ENCODE peak calls at places on chromosomes 6 and 20, in ten cellular contexts. O is A549, C is heart right ventricle, A is upper lobe of right lung, F is cardiac muscle cell, Z is suprapubic skin, N is A673, Q is PC-3, B is left lung, E is tibial artery. H is an unnamed sample. For H3K4me1, the result is how much of the 10 kb centered on the place peaks cover.

GRCh38 chr6:16731503-16732018 is 29.7 kb downstream of the ATXN1 start:
- DNase-seq in B (no peak), F (no peak), N (no peak), Z (no peak), E (no peak), Q (peak), C (no peak), A (no peak), O (no peak), H (no peak)

GRCh38 chr6:1950631-1951030 is 294.8 kb downstream of the GMDS start:
- DNase-seq in O (no peak), F (no peak), N (no peak), Z (no peak), Q (no peak), B (no peak), E (no peak), A (no peak), C (no peak), H (no peak)

GRCh38 chr20:25054133-25054820 is 3.7 kb downstream of the ACSS1 start:
- DNase-seq in Z (no peak), C (no peak), Q (no peak), F (no peak), A (peak), O (no peak), E (no peak), N (no peak), B (peak), H (no peak)

GRCh38 chr6:69861986-69862385 is 4.4 kb upstream of the COL19A1 start:
- DNase-seq in O (no peak), C (no peak), Z (no peak), B (no peak), E (no peak), N (peak), A (no peak), F (no peak), Q (no peak), H (no peak)

GRCh38 chr20:50191065-50191565 is 485 bp downstream of the CEBPB start:
- DNase-seq in B (peak), Z (peak), Q (peak), F (no peak), A (peak), C (peak), E (peak), N (peak), O (no peak), H (no peak)

GRCh38 chr6:169411722-169412121 is 158.1 kb upstream of the THBS2 start:
- DNase-seq in Z (no peak), Q (no peak), F (no peak), B (no peak), A (no peak), N (peak), C (no peak), E (no peak), O (no peak), H (no peak)

GRCh38 chr20:976033-976432 is 26.1 kb downstream of the RSPO4 start:
- DNase-seq in B (no peak), A (no peak), Q (no peak), C (no peak), Z (no peak), E (no peak), F (no peak), O (no peak), N (no peak), H (no peak)

GRCh38 chr20:63498950-63499332 is at the start of gene EEF1A2:
- DNase-seq in B (no peak), Q (peak), E (no peak), F (no peak), N (peak), C (peak), A (peak), Z (no peak), O (peak), H (peak)

GRCh38 chr20:54473340-54473739 is 2.1 kb upstream of the DOK5 start:
- DNase-seq in Z (no peak), N (no peak), B (no peak), F (no peak), C (no peak), Q (no peak), A (no peak), E (no peak), O (no peak), H (no peak)

GRCh38 chr6:141587482-141588266 is 545.1 kb upstream of the GJE1 start:
- DNase-seq in F (peak), C (no peak), A (no peak), N (no peak), B (no peak), Z (no peak), Q (no peak), E (no peak), O (no peak), H (no peak)

GRCh38 chr6:33841070-33841469 is 37.3 kb upstream of the MLN start:
- DNase-seq in Z (no peak), N (no peak), A (no peak), O (no peak), Q (no peak), C (no peak), F (no peak), E (no peak), B (no peak), H (no peak)

GRCh38 chr6:149052350-149053106 is 265.0 kb upstream of the TAB2 start:
- DNase-seq in C (no peak), O (no peak), Z (no peak), Q (no peak), E (no peak), A (no peak), B (no peak), N (no peak), F (no peak), H (no peak)

GRCh38 chr6:31575335-31575901 is at the start of gene TNF:
- DNase-seq in F (no peak), N (peak), Z (no peak), A (peak), O (no peak), E (peak), C (no peak), Q (no peak), B (peak), H (no peak)

GRCh38 chr6:145929037-145929633 is 35.0 kb downstream of the SHPRH start:
- DNase-seq in A (no peak), B (no peak), Z (no peak), Q (peak), E (no peak), O (peak), N (peak), F (peak), C (no peak), H (peak)

DNA sequence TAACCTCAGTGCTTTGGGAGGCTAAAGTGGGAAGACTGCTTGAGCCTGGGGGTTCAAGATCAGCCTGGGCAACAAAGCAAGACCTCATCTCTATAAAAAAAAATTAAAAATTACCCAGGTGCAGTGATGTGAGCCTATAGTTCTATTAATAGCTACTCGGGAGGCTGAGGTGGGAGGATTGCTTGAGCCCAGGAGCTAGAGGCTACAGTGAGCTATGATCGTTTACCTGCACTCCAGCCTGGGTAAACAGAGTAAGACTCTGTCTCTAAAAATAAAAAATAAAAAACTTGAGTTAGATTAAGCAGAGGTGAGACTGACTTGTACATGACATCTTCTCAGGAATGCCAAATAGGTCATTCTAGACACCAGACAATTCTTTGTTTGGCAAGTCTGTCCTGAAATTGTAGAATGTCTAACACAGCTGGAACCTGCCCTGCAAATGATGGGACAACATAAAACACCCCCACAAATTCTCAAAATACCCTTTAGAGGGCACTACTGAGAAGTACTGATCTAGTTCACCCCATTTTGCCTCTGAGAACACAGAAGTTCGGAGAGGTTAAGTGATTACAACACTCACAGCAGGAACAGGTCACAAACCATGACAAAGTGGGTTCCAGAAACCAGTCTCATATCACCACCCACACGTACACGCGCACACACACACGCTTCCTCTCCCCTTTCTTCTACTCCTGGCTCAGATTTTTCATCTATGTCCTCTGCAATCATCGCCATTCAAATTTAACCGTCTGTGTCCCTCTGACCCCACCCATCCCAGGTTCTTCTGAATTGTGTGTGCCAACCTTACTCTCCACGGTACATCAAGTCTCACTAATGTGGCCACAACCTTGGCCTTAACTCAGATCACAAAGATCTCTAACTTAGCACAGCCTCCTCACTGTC is 38.3 kb downstream of the ARHGAP18 start:
- DNase-seq in Z (no peak), C (no peak), F (peak), O (no peak), B (peak), A (peak), N (peak), Q (no peak), E (no peak), H (peak)
- TF ChIP-seq CTCF in Z (peak), C (no peak), F (peak), O (no peak), B (peak), A (peak), N (peak), Q (peak), E (no peak), H (peak)

GRCh38 chr20:17960927-17961599 is 7.5 kb downstream of the SNX5 start:
- DNase-seq in N (no peak), O (no peak), F (peak), A (no peak), B (no peak), Z (no peak), C (peak), E (no peak), Q (no peak), H (no peak)

GRCh38 chr20:17959257-17959627 is 9.4 kb downstream of the SNX5 start:
- DNase-seq in Z (no peak), E (no peak), B (no peak), Q (no peak), O (no peak), F (no peak), N (no peak), A (no peak), C (no peak), H (no peak)

GRCh38 chr20:17964073-17964472 is 4.5 kb downstream of the SNX5 start:
- DNase-seq in F (no peak), B (no peak), A (no peak), E (no peak), Q (no peak), N (no peak), O (no peak), Z (no peak), C (no peak), H (no peak)

GRCh38 chr20:17963114-17963897 is 5.3 kb downstream of the SNX5 start:
- DNase-seq in Z (no peak), N (no peak), A (no peak), C (no peak), F (no peak), Q (no peak), B (no peak), O (no peak), E (no peak), H (no peak)

GRCh38 chr20:17961600-17961965 is 7.0 kb downstream of the SNX5 start:
- DNase-seq in Z (no peak), C (no peak), B (no peak), A (no peak), N (no peak), Q (no peak), E (no peak), F (no peak), O (no peak), H (no peak)
- H3K4me1 ChIP-seq in Z (half or more), C (half or more), B (half or more), A (half or more), N (half or more), Q (half or more), E (under half), F (under half), O (half or more), H (under half)

GRCh38 chr6:25788305-25788922 is 33.9 kb downstream of the SLC17A4 start:
- DNase-seq in N (peak), O (peak), A (no peak), F (peak), B (no peak), Q (peak), E (peak), Z (no peak), C (no peak), H (peak)
- TF ChIP-seq CTCF in N (peak), O (no peak), A (peak), F (peak), B (peak), Q (peak), E (peak), Z (peak), C (peak), H (peak)

GRCh38 chr20:19978511-19979210 is 38.5 kb upstream of the NAA20 start:
- DNase-seq in Q (no peak), E (no peak), O (no peak), B (no peak), Z (no peak), C (peak), A (no peak), N (no peak), F (no peak), H (no peak)
- H3K4me1 ChIP-seq in Q (half or more), E (under half), O (half or more), B (half or more), Z (half or more), C (half or more), A (half or more), N (under half), F (under half), H (under half)

GRCh38 chr6:20186981-20187380 is 25.3 kb downstream of the MBOAT1 start:
- DNase-seq in E (no peak), O (no peak), Q (no peak), B (no peak), C (no peak), A (no peak), N (no peak), Z (no peak), F (no peak), H (no peak)

GRCh38 chr6:20182069-20182468 is 30.2 kb downstream of the MBOAT1 start:
- DNase-seq in Q (no peak), B (no peak), A (no peak), Z (no peak), N (no peak), E (no peak), O (no peak), C (no peak), F (no peak), H (no peak)

GRCh38 chr6:20178327-20178726 is 33.9 kb downstream of the MBOAT1 start:
- DNase-seq in N (no peak), Q (no peak), B (no peak), O (no peak), F (no peak), E (no peak), A (no peak), Z (no peak), C (no peak), H (no peak)

GRCh38 chr6:20180935-20181334 is 31.3 kb downstream of the MBOAT1 start:
- DNase-seq in C (no peak), B (no peak), F (no peak), Q (no peak), A (no peak), Z (no peak), O (no peak), N (no peak), E (no peak), H (no peak)

GRCh38 chr6:20182926-20183521 is 29.2 kb downstream of the MBOAT1 start:
- DNase-seq in N (no peak), A (peak), B (peak), O (no peak), F (no peak), Q (peak), E (no peak), Z (no peak), C (peak), H (no peak)
- TF ChIP-seq CTCF in N (no peak), A (no peak), B (no peak), O (no peak), F (no peak), Q (peak), E (no peak), Z (no peak), C (no peak), H (no peak)

GRCh38 chr6:159700970-159701369 is 7.9 kb upstream of the SOD2 start:
- DNase-seq in O (no peak), N (no peak), A (no peak), E (no peak), Z (no peak), F (peak), Q (no peak), B (no peak), C (no peak), H (no peak)
- H3K4me1 ChIP-seq in O (under half), N (under half), A (under half), E (under half), Z (under half), F (under half), Q (under half), B (under half), C (under half), H (under half)

DNA sequence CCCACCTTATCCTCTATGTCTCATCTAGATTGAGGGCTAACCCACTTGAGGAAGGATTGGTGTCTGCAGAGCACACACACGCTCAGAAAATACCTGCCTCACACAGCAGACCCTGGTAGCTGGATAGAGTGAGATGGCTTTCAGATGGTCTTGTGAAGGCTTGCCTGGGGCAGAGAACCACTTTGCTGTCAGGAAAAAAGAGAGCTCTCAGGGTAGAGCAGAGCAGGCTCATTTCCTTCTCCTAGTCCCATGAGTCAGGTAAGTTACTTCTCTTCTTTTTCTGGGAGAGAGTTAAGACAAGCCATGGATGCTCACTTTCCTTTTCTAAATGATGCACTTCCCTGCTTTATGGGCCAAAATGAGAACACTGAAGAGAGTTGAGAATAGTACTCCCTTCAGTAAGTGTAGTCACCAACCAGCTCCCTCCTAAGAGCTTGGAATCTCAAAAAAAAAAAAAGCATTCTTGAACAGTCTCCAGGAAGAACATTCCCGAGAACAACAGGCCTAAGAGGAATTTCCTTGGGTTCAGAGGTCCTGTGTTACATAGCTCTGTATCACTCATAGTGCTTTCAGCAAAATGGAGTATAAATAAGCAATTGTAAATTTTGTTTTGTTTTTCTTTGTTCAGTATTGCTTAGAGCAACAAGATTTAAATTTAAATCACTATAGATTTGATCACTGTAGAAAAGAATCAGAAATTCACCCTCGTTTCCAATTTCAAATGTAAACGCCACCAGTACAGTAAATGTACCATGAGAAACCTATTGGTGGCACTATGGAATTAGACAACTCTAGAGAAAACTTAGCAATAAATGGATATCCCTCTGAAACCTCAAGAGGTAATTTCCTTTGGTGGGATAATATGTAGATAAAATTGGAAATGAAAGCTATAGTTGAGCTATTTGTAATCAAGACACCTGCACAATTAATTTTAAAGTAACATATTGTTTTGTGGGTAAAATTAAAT is 530.3 kb downstream of the RFPL4B start:
- DNase-seq in A (no peak), F (peak), O (no peak), B (no peak), Z (no peak), C (no peak), N (peak), E (no peak), Q (peak), H (peak)
- TF ChIP-seq CTCF in A (no peak), F (peak), O (no peak), B (no peak), Z (no peak), C (peak), N (peak), E (no peak), Q (peak), H (no peak)

GRCh38 chr6:25384234-25384633 is 105.1 kb downstream of the CARMIL1 start:
- DNase-seq in Q (no peak), E (no peak), N (no peak), A (no peak), C (no peak), F (no peak), Z (no peak), B (no peak), O (no peak), H (no peak)
- H3K4me1 ChIP-seq in Q (under half), E (under half), N (under half), A (under half), C (under half), F (under half), Z (under half), B (under half), O (under half), H (under half)

DNA sequence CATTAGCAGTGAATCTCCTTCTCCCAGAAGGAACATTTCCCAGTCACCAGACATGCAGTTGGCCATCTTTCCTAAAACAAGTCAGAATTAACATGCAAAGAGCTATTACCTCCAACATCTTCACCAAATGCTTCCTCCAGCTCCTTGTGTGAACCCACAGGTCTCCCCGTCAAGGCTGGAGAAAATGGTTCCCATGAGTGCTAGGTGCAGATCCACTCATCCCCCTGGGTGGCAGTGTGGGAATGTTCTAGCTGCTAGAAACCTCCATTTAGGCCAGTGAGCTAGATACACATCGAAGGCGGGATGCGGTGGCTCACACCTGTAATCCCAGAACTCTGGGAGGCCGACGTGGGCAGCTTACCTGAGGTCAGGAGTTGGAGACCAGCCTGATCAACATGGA is 603.9 kb upstream of the SLC35B3 start:
- DNase-seq in F (no peak), Z (no peak), B (no peak), A (no peak), O (no peak), C (no peak), Q (peak), E (no peak), N (peak), H (no peak)
- TF ChIP-seq CTCF in F (no peak), Z (no peak), B (no peak), A (no peak), O (no peak), C (no peak), Q (peak), E (no peak), N (peak), H (no peak)

DNA sequence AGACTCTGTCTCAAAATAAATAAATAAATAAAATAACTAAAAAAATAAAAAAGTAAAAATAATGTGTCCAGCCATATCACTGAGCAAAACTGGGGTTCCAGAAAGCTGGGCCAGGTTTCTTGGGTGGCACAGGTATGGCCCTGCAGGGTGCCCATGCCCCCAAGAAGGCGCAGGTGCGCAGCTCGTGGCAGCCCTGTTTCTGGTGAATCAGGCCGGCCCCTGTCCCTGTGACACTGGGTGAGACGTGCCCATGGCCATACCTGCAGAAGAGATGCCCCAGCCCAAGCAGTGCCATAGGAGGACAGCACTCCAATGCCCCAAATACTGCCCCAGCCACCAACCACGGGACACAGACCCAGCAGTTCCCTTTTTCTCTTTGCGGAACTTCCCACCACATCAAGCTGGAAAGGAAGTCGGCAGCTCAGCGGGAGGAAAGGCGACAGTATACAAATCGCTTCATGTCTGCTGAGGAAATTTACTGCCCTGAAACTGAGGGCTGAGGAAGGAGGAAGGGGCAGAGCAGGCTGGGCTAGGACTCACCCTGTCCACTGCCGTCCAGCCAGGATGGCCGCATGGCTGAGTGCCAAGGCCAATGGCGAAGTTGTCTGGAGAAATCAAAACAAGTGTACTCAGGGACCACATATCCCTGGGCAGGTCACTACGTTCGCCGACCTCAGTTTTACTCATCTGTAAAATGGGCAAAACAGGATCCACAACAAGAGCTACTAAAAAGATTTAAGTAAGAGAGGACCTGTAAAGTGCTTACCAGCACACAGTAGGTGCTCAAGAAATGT is 55.4 kb downstream of the PREX1 start:
- DNase-seq in O (no peak), B (peak), F (no peak), Q (no peak), A (peak), Z (no peak), N (no peak), E (peak), C (peak), H (no peak)
- H3K4me1 ChIP-seq in O (under half), B (half or more), F (under half), Q (under half), A (half or more), Z (under half), N (under half), E (under half), C (under half), H (under half)